ENCODE peak calls at places on chromosome 11, in four cellular contexts. Q is K562, S is GM12878, I is HepG2. U is an unnamed sample.

GRCh38 chr11:955154-956049 is 29.7 kb downstream of the AP2A2 start:
- DNase-seq in Q (no peak), S (no peak), I (no peak), U (no peak)

GRCh38 chr11:3222941-3223905 is 4.6 kb upstream of the MRGPRG start:
- DNase-seq in Q (no peak), S (no peak), I (no peak), U (no peak)

GRCh38 chr11:2216400-2217064 is 44.9 kb upstream of the TH start:
- DNase-seq in Q (no peak), S (no peak), I (no peak), U (no peak)

GRCh38 chr11:134559617-134559992 is 147.6 kb upstream of the B3GAT1 start:
- DNase-seq in Q (no peak), S (no peak), I (no peak), U (no peak)

GRCh38 chr11:34161361-34161760 is 55.9 kb downstream of the NAT10 start:
- DNase-seq in Q (no peak), S (no peak), I (no peak), U (no peak)

GRCh38 chr11:94834931-94835330 is 66.8 kb downstream of the AMOTL1 start:
- DNase-seq in Q (no peak), S (no peak), I (no peak), U (no peak)

GRCh38 chr11:77071671-77072605 is 5.2 kb downstream of the CAPN5 start:
- DNase-seq in Q (no peak), S (no peak), I (no peak), U (no peak)

GRCh38 chr11:67648140-67648795 is 2.3 kb downstream of the ACY3 start:
- DNase-seq in Q (peak), S (no peak), I (peak), U (peak)

GRCh38 chr11:101466352-101466751 is 117.5 kb downstream of the TRPC6 start:
- DNase-seq in Q (no peak), S (no peak), I (no peak), U (no peak)

GRCh38 chr11:44943118-44943517 is 7.6 kb downstream of the TP53I11 start:
- DNase-seq in Q (no peak), S (no peak), I (no peak), U (no peak)

DNA sequence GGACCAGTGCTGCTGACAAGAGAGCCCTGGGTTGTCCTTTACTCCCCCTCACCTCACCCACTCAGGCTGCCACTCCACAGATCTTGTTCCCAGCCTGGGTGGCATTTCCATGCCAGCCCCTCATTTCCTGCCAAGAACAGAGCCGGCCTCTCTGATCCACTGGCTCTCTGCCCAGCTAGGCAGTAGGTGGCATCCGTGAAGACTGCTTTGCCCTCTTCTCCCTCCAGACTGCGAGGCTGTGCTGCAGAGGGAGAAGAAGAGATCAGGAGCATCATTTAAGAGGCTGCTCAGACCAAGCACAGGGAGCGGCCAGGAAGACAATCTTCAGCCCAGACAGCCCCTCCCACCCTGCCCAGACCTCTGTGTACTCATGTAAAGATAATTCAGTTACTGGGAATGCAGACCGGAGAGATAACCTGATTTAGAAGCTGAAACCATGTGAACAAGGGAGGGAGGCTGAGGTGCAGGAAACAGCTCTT is 126.9 kb upstream of the NCAM1 start:
- DNase-seq in Q (no peak), S (no peak), I (no peak), U (no peak)
- TF ChIP-seq HDAC2 in Q (no peak), S (no peak), I (no peak), U (no peak)

GRCh38 chr11:20015529-20016427 is 144.5 kb downstream of the DBX1 start:
- DNase-seq in Q (no peak), S (no peak), I (no peak), U (no peak)
- TF ChIP-seq ESRRA in Q (no peak), S (no peak), I (no peak), U (no peak)

GRCh38 chr11:107696140-107696539 is 15.7 kb downstream of the SLN start:
- DNase-seq in Q (no peak), S (no peak), I (no peak), U (peak)
- TF ChIP-seq HDAC2 in Q (no peak), S (no peak), I (no peak), U (no peak)

GRCh38 chr11:70191495-70192140 is 11.5 kb upstream of the FADD start:
- DNase-seq in Q (peak), S (no peak), I (peak), U (peak)
- TF ChIP-seq ESRRA in Q (peak), S (no peak), I (no peak), U (no peak)

DNA sequence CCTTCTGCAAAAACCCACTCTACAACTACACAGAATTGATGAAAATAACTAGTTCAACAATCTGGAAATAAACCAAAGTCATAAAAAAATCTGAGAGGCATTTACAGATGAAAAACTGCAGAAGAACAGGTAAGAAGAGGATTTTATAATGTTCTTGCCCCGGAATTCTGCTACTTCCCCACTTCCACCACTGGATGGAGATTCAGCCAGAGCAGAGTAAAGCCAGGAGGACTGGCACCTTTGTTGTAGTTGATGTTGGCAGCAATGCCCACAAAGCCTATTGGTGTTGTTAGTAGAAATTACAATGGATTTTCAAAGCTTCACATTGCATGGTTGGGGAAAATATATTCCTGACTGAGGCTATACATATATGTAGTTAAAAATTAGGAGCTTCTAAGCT is 640.2 kb downstream of the LRRC4C start:
- DNase-seq in Q (no peak), S (no peak), I (no peak), U (no peak)
- TF ChIP-seq HDAC2 in Q (no peak), S (no peak), I (no peak), U (no peak)

GRCh38 chr11:15670520-15671070 is 555.9 kb downstream of the INSC start:
- DNase-seq in Q (no peak), S (no peak), I (no peak), U (no peak)

GRCh38 chr11:15665368-15665871 is 550.7 kb downstream of the INSC start:
- DNase-seq in Q (no peak), S (no peak), I (peak), U (no peak)

GRCh38 chr11:15668718-15669117 is 554.0 kb downstream of the INSC start:
- DNase-seq in Q (no peak), S (no peak), I (no peak), U (no peak)

GRCh38 chr11:15663778-15664218 is 549.1 kb downstream of the INSC start:
- DNase-seq in Q (no peak), S (no peak), I (no peak), U (peak)

GRCh38 chr11:15667127-15667725 is 552.5 kb downstream of the INSC start:
- DNase-seq in Q (no peak), S (no peak), I (no peak), U (no peak)
- TF ChIP-seq ESRRA in Q (no peak), S (no peak), I (no peak), U (no peak)

U was measured in A549.